ENCODE peak calls at places on chromosomes 7 and 10, in eight cellular contexts. B is colonic mucosa, X is mucosa of descending colon, K is AG10803, Q is cardiac muscle cell, F is ovary, A is GM12865, S is fibroblast of lung. E is an unnamed sample.

GRCh38 chr10:74827045-74827441 is 643 bp downstream of the KAT6B start:
- DNase-seq in K (no peak), S (no peak), Q (no peak), B (no peak), X (no peak), F (no peak), A (no peak), E (no peak)

GRCh38 chr7:81284576-81284975 is 365.7 kb upstream of the SEMA3C start:
- DNase-seq in S (peak; percentile 87), X (no peak), K (peak; percentile 37), B (no peak), F (no peak), A (no peak), Q (peak; percentile 60), E (peak; percentile 71)

GRCh38 chr7:133602291-133602690 is 349.4 kb downstream of the EXOC4 start:
- DNase-seq in K (peak; percentile 44), B (no peak), Q (peak; percentile 58), X (no peak), F (no peak), A (no peak), S (peak; percentile 74), E (peak; percentile 83)

GRCh38 chr10:124534231-124534798 is 72.7 kb downstream of the LHPP start:
- DNase-seq in X (no peak), B (no peak), S (peak; percentile 18), F (peak; percentile 74), Q (peak; percentile 48), K (no peak), A (peak; percentile 38), E (peak; percentile 46)

GRCh38 chr7:38318803-38319416 is 45.5 kb upstream of the TARP start:
- DNase-seq in B (no peak), S (peak; percentile 85), F (no peak), X (peak; percentile 45), Q (peak; percentile 85), A (peak; percentile 78), K (peak; percentile 82), E (peak; percentile 79)

GRCh38 chr10:110876000-110876399 is 4.3 kb downstream of the PDCD4 start:
- DNase-seq in B (no peak), S (no peak), Q (no peak), X (no peak), K (no peak), F (no peak), A (peak; percentile 15), E (no peak)

GRCh38 chr10:17742918-17743317 is 9.1 kb upstream of the TMEM236 start:
- DNase-seq in A (peak; percentile 66), S (peak; percentile 29), B (peak; percentile 74), Q (peak; percentile 76), X (peak; percentile 80), F (peak; percentile 69), K (peak; percentile 56), E (peak; percentile 70)

GRCh38 chr10:86085136-86085535 is 281.5 kb downstream of the GRID1 start:
- DNase-seq in X (no peak), S (no peak), A (no peak), Q (no peak), K (no peak), F (no peak), B (no peak), E (no peak)

GRCh38 chr10:3811331-3811870 is 26.4 kb upstream of the KLF6 start:
- DNase-seq in B (no peak), S (peak; percentile 85), A (peak; percentile 89), Q (peak; percentile 69), X (peak; percentile 68), F (no peak), K (peak; percentile 61), E (peak; percentile 89)

GRCh38 chr10:51886438-51887068 is 187.2 kb upstream of the CSTF2T start:
- DNase-seq in K (peak; percentile 74), Q (peak; percentile 38), F (no peak), B (no peak), A (no peak), X (no peak), S (peak; percentile 73), E (peak; percentile 74)

GRCh38 chr10:58918887-58919286 is 257.6 kb upstream of the PHYHIPL start:
- DNase-seq in A (peak; percentile 47), B (no peak), K (no peak), F (no peak), X (no peak), S (no peak), Q (no peak), E (no peak)

GRCh38 chr10:78312197-78313046 is 278.8 kb downstream of the RPS24 start:
- DNase-seq in A (no peak), K (no peak), B (peak; percentile 10), Q (peak; percentile 86), F (peak; percentile 1), S (peak; percentile 80), X (no peak), E (peak; percentile 51)

GRCh38 chr7:37081436-37081835 is 357.1 kb upstream of the AOAH start:
- DNase-seq in F (peak; percentile 28), K (no peak), X (peak; percentile 43), B (peak; percentile 32), S (no peak), A (peak; percentile 10), Q (peak; percentile 25), E (peak; percentile 15)

GRCh38 chr10:95841711-95842498 is 65.9 kb upstream of the CC2D2B start:
- DNase-seq in A (peak; percentile 79), S (peak; percentile 39), X (peak; percentile 90), K (peak; percentile 43), F (no peak), Q (peak; percentile 84), B (peak; percentile 67), E (peak; percentile 68)

GRCh38 chr10:96310359-96310669 is 6.1 kb downstream of the DNTT start:
- DNase-seq in K (no peak), A (no peak), B (no peak), S (no peak), Q (no peak), X (no peak), F (no peak), E (no peak)

GRCh38 chr10:28679941-28680752 is 2.8 kb downstream of the BAMBI start:
- DNase-seq in K (no peak), X (peak; percentile 26), A (no peak), F (no peak), S (no peak), B (peak; percentile 35), Q (peak; percentile 50), E (no peak)

GRCh38 chr7:55431898-55432297 is 66.8 kb downstream of the LANCL2 start:
- DNase-seq in Q (no peak), A (no peak), F (no peak), B (peak; percentile 44), S (no peak), X (peak; percentile 58), K (no peak), E (no peak)

GRCh38 chr10:125149278-125150047 is 10.9 kb downstream of the CTBP2 start:
- DNase-seq in B (peak; percentile 91), X (peak; percentile 89), F (peak; percentile 83), Q (peak; percentile 73), A (no peak), K (peak; percentile 72), S (peak; percentile 77), E (peak; percentile 87)

GRCh38 chr7:92695308-92696261 is 105.4 kb upstream of the FAM133B start:
- DNase-seq in B (peak; percentile 95), Q (peak; percentile 95), K (peak; percentile 94), A (no peak), F (peak; percentile 35), S (peak; percentile 89), X (peak; percentile 96), E (peak; percentile 93)

GRCh38 chr7:128940494-128941322 is 3.0 kb downstream of the IRF5 start:
- DNase-seq in F (no peak), Q (no peak), A (peak; percentile 94), X (peak; percentile 62), B (peak; percentile 54), K (no peak), S (no peak), E (no peak)

GRCh38 chr10:75209325-75210192 is 1.0 kb upstream of the VDAC2 start:
- DNase-seq in A (peak; percentile 88), Q (peak; percentile 88), X (peak; percentile 77), F (peak; percentile 80), B (peak; percentile 71), S (peak; percentile 77), K (peak; percentile 89), E (peak; percentile 67)

GRCh38 chr10:69508738-69509340 is 57.6 kb downstream of the TSPAN15 start:
- DNase-seq in B (no peak), F (no peak), K (no peak), S (no peak), A (no peak), Q (no peak), X (no peak), E (no peak)

GRCh38 chr7:78435355-78435754 is 636.8 kb downstream of the PHTF2 start:
- DNase-seq in F (no peak), Q (no peak), B (no peak), X (no peak), A (no peak), K (peak; percentile 5), S (no peak), E (peak; percentile 35)

GRCh38 chr7:130611206-130611605 is 57.3 kb downstream of the COPG2 start:
- DNase-seq in S (no peak), X (no peak), Q (no peak), B (no peak), A (no peak), F (no peak), K (no peak), E (no peak)

GRCh38 chr10:132873395-132873794 is 69.0 kb downstream of the CFAP46 start:
- DNase-seq in S (no peak), Q (no peak), B (no peak), X (no peak), A (no peak), K (no peak), F (peak; percentile 3), E (no peak)

DNA sequence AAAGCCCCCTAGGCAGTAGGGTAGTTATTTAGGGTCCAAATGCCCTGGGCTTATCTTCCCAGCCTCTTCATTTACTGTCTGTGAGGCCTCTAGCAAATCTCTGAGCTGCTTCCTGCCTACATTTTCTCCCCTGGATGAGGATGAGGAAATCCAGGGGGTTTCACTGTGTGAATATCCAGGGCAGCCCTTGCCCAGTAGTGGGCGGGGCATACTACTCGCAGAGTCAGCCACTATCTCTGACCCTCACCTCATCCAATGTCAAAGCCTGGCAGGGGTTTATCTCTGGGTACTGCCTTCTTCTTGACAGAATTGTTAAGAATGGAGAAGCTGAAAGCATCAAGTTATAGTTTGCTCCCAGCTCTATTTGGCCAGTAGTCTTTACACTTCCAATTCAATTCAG is 48.9 kb downstream of the CUZD1 start:
- DNase-seq in S (no peak), Q (no peak), A (no peak), X (no peak), F (no peak), B (no peak), K (no peak), E (no peak)
- TF ChIP-seq CTCF in S (no peak), Q (no peak), A (no peak), X (no peak), F (no peak), B (no peak), K (no peak), E (no peak)

GRCh38 chr7:150739045-150739432 is 1.8 kb downstream of the GIMAP5 start:
- DNase-seq in Q (no peak), K (no peak), B (no peak), A (no peak), S (no peak), X (no peak), F (no peak), E (peak; percentile 16)
- H3K4me3 ChIP-seq in Q (no peak overlapping the region), K (no peak overlapping the region), B (peak overlapping the region; percentile 29), A (peak overlapping the region; percentile 88), S (no peak overlapping the region), X (no peak overlapping the region), F (no peak overlapping the region), E (no peak overlapping the region)

GRCh38 chr10:56823849-56824248 is 462.8 kb upstream of the ZWINT start:
- DNase-seq in A (peak; percentile 41), X (no peak), B (no peak), Q (no peak), K (no peak), F (no peak), S (no peak), E (no peak)
- TF ChIP-seq CTCF in A (peak; percentile 59), X (no peak), B (no peak), Q (no peak), K (no peak), F (no peak), S (no peak), E (peak; percentile 12)

GRCh38 chr7:104923010-104923421 is 91.0 kb upstream of the KMT2E start:
- DNase-seq in Q (peak; percentile 94), X (peak; percentile 91), F (peak; percentile 72), A (peak; percentile 93), K (peak; percentile 87), B (peak; percentile 89), S (peak; percentile 82), E (peak; percentile 93)
- H3K4me3 ChIP-seq in Q (no peak overlapping the region), X (no peak overlapping the region), F (no peak overlapping the region), A (no peak overlapping the region), K (no peak overlapping the region), B (no peak overlapping the region), S (no peak overlapping the region), E (no peak overlapping the region)

E was measured in fibroblast of mammary gland.